ENCODE peak calls at places on chromosomes 2 and 18, in seven cellular contexts. T, O, D, K, A, V and G are unnamed samples.

GRCh38 chr2:161090401-161090800 is 69.8 kb upstream of the TANK start:
- DNase-seq in T (no peak), O (no peak), D (peak), K (peak), A (peak), V (no peak), G (no peak)

GRCh38 chr2:239674981-239675855 is 274.4 kb upstream of the HDAC4 start:
- DNase-seq in T (no peak), O (no peak), D (no peak), K (no peak), A (peak), V (no peak), G (no peak)

GRCh38 chr2:236718207-236718992 is 148.8 kb downstream of the ACKR3 start:
- DNase-seq in T (no peak), O (no peak), D (no peak), K (no peak), A (no peak), V (no peak), G (peak)

GRCh38 chr2:235458839-235459273 is 35.0 kb upstream of the AGAP1 start:
- DNase-seq in T (no peak), O (no peak), D (no peak), K (peak), A (peak), V (no peak), G (no peak)

GRCh38 chr18:22043837-22044236 is 125.6 kb upstream of the GATA6 start:
- DNase-seq in T (no peak), O (no peak), D (no peak), K (no peak), A (no peak), V (no peak), G (no peak)

GRCh38 chr2:162403884-162404283 is 60.0 kb downstream of the GCA start:
- DNase-seq in T (no peak), O (no peak), D (no peak), K (no peak), A (no peak), V (no peak), G (peak)

GRCh38 chr2:169716229-169716886 is 17.3 kb upstream of the KLHL23 start:
- DNase-seq in T (no peak), O (peak), D (peak), K (peak), A (no peak), V (no peak), G (no peak)

GRCh38 chr18:13813271-13813849 is 10.6 kb upstream of the MC5R start:
- DNase-seq in T (peak), O (peak), D (peak), K (peak), A (peak), V (no peak), G (peak)

GRCh38 chr2:5319493-5319892 is 372.7 kb upstream of the SOX11 start:
- DNase-seq in T (no peak), O (no peak), D (no peak), K (no peak), A (no peak), V (no peak), G (no peak)

GRCh38 chr2:164831887-164832286 is 9.7 kb downstream of the COBLL1 start:
- DNase-seq in T (no peak), O (no peak), D (no peak), K (no peak), A (no peak), V (no peak), G (no peak)

GRCh38 chr18:41873730-41874129 is 81.3 kb upstream of the PIK3C3 start:
- DNase-seq in T (no peak), O (no peak), D (no peak), K (no peak), A (no peak), V (no peak), G (no peak)

DNA sequence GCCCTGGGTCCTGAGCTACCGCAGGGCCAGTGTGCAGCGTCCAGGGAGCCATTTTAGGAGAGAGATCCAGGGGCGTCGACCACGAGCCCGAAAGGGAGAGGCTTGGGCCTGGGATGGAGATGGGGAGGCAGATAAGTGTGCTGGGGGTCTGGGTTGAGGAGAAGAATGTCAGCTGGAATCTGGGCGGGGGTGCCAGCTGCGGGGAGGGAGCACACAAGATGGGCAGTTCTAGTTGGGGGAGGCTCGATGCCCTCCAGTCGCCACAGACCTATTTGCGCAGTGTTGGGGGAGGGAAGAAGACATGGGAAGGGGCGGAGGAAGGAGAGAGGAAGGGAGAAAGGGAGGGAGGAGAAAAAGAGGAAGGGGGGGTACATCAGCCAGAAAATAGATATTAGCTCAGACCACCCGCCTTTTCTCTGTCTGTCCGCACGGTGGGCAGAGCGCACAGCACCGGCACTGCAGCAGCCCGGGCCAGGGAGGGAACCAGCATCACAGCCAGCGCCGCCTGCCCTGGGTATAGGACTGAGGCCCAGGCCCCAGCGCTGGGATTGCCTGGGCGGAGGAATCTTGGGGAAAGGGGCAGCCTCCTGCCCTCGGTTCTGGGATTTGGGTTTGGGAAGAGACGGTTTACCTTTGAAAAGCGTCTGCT is 1.9 kb upstream of the HOXD11 start:
- DNase-seq in T (no peak), O (peak), D (no peak), K (no peak), A (no peak), V (no peak), G (peak)
- TF ChIP-seq POLR2A in T (no peak), O (peak), D (no peak), K (no peak), A (no peak), V (no peak), G (peak)

DNA sequence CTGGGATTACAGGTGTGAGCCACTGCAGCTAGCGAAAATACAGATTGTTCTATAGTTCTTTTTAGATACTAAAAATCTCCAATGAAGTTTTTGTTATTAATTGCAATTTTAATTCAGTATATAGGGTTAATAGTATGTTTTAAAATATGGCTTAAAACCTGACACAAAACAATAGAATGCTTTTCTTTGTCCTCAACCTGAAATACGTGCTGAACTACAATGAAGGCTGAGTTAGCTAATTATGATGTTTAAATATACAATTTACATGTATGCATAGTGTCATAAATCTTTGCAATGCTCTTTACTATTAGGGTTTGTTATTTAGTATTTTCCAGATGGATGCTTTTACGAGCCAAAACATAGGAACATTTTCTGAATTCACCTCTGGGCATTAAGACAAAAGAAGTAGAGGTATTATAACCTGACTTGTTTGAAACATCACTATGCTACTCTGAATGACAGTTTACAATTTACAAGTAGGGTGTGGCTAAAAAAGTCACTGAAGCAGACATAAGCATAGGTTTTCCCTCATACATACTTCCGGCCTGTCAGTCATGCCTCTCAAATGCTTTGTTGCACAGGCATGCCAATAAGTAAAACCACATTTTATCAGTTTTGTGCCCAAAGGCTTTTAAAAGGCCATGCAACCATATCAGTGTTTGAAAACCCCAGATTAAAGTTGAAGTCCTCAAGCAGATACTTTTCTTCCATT is 168.3 kb downstream of the OTX1 start:
- DNase-seq in T (no peak), O (no peak), D (no peak), K (no peak), A (no peak), V (no peak), G (no peak)
- TF ChIP-seq POLR2A in T (no peak), O (no peak), D (no peak), K (no peak), A (no peak), V (no peak), G (no peak)

GRCh38 chr2:85756822-85757435 is 3.1 kb downstream of the ATOH8 start:
- DNase-seq in T (no peak), O (no peak), D (peak), K (peak), A (peak), V (no peak), G (no peak)

GRCh38 chr2:85756195-85756594 is 2.4 kb downstream of the ATOH8 start:
- DNase-seq in T (no peak), O (no peak), D (no peak), K (no peak), A (no peak), V (no peak), G (no peak)

GRCh38 chr2:85753525-85754312 is at the start of gene ATOH8:
- DNase-seq in T (peak), O (peak), D (peak), K (peak), A (peak), V (peak), G (no peak)

GRCh38 chr2:85754313-85755095 is 713 bp downstream of the ATOH8 start:
- DNase-seq in T (no peak), O (no peak), D (peak), K (peak), A (no peak), V (no peak), G (no peak)

GRCh38 chr2:85755122-85756027 is 1.6 kb downstream of the ATOH8 start:
- DNase-seq in T (no peak), O (no peak), D (peak), K (no peak), A (peak), V (no peak), G (no peak)
- TF ChIP-seq POLR2A in T (no peak), O (no peak), D (no peak), K (no peak), A (no peak), V (no peak), G (no peak)

DNA sequence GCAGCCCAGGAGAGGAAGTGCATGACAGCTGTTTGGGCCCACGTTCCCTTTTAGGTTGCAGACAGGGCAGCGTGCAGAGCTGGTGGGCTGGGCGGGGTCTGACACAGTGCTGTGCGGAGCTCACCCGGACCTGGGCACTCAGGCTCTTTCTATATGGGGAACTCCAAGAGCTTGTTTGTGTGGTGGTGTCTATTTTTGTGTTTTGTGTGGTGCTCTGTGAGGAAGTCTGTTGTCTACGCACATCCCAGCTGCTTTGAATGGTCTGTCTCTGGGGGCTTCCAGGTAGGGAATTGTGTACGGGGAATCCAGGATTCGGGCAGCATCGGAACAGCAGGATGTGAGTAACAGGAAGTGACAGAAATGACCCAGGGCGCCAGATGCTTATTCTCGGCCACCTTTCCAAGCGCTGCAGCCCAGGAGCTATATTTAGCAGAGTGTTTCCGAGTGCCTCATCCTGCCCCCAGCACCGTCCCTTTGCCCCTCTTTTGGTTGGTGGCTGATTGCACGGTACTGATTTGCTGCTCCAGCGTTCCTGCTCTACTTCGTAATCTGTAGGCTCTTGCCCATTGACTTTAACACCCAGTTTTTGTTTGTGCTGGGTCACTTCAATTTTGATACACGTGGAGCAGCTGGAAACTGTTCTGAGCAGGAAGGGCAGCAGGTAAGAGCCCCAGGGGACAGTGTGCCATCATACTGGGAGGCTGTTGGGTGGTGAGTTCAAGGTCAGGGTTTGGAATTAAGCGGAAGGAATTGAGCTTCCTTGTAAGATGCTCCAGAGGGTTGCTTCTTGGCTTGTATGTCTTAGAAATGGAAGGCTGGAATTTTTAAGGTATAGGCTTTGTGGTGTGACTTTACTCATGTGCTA is 64.7 kb downstream of the DGKD start:
- DNase-seq in T (no peak), O (no peak), D (peak), K (no peak), A (peak), V (no peak), G (no peak)
- TF ChIP-seq POLR2A in T (no peak), O (no peak), D (no peak), K (no peak), A (no peak), V (no peak), G (no peak)

GRCh38 chr2:43031471-43032224 is 194.8 kb downstream of the ZFP36L2 start:
- DNase-seq in T (no peak), O (peak), D (no peak), K (no peak), A (no peak), V (no peak), G (no peak)

GRCh38 chr2:43033466-43034241 is 192.8 kb downstream of the ZFP36L2 start:
- DNase-seq in T (no peak), O (peak), D (no peak), K (no peak), A (no peak), V (no peak), G (no peak)

GRCh38 chr2:43032894-43033270 is 193.5 kb downstream of the ZFP36L2 start:
- DNase-seq in T (no peak), O (peak), D (no peak), K (no peak), A (no peak), V (no peak), G (no peak)

GRCh38 chr2:43030551-43031025 is 195.8 kb downstream of the ZFP36L2 start:
- DNase-seq in T (no peak), O (peak), D (no peak), K (no peak), A (no peak), V (no peak), G (no peak)

GRCh38 chr2:43032248-43032893 is 194.0 kb downstream of the ZFP36L2 start:
- DNase-seq in T (peak), O (peak), D (peak), K (peak), A (no peak), V (no peak), G (no peak)
- TF ChIP-seq POLR2A in T (no peak), O (peak), D (peak), K (peak), A (no peak), V (no peak), G (no peak)

DNA sequence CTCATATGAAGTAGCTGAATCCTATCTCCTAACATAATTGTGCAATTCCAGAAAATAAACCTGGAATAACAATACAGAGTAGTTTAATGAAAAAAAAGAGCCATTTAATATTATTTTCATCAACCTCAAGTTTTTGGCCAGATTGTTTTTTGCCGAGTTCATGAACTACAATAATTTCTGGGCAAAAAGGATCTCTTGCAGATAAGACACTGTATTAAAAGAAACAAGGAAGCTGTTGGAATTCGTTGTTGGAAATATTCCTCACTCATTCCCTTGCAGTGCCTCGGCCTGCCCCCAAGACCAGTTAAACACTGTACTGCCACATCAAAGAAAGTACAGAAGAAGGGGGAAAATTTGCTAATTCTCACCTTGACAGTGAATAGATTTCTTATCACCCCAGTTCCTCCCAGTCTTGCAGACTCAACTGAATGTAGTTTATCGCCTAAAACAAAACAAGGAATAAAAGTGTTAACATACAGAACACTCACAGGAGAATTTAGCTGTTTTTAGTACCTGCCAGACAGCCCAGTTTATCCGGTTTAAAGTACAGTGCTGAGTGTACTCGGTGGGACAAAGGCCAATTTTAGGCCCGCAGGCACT is 1.3 kb downstream of the IDH1 start:
- DNase-seq in T (no peak), O (no peak), D (no peak), K (no peak), A (no peak), V (no peak), G (no peak)
- TF ChIP-seq POLR2A in T (no peak), O (no peak), D (no peak), K (no peak), A (no peak), V (no peak), G (no peak)